ENCODE peak calls at places on chromosomes 4 and X, in six cellular contexts. C is CD4-positive, alpha-beta T cell; T is endodermal cell; L is fibroblast of the aortic adventitia; I is AG04450; P is left lung. N is an unnamed sample.

GRCh38 chrX:100622989-100623388 is 13.6 kb downstream of the TSPAN6 start:
- DNase-seq in C (no peak), I (no peak), L (no peak), P (no peak), T (no peak), N (no peak)

GRCh38 chr4:78938474-78938867 is 767 bp downstream of the PAQR3 start:
- DNase-seq in I (no peak), T (no peak), L (no peak), P (no peak), C (no peak), N (no peak)

GRCh38 chrX:42837092-42837726 is 59.2 kb upstream of the PPP1R2C start:
- DNase-seq in I (no peak), P (no peak), T (no peak), C (no peak), L (no peak), N (no peak)

GRCh38 chr4:1566838-1567518 is 117.1 kb downstream of the FAM53A start:
- DNase-seq in L (no peak), C (no peak), I (no peak), P (peak), T (peak), N (no peak)

GRCh38 chr4:88737304-88738015 is 39.8 kb upstream of the NAP1L5 start:
- DNase-seq in I (no peak), P (no peak), T (peak), L (peak), C (peak), N (no peak)

GRCh38 chrX:116490091-116490490 is 27.3 kb upstream of the CT83 start:
- DNase-seq in C (no peak), P (no peak), T (no peak), L (peak), I (no peak), N (no peak)

GRCh38 chr4:17814140-17814539 is 3.4 kb downstream of the NCAPG start:
- DNase-seq in I (no peak), P (no peak), T (no peak), C (no peak), L (peak), N (peak)

GRCh38 chr4:10094841-10095240 is 21.8 kb downstream of the WDR1 start:
- DNase-seq in I (no peak), P (peak), T (no peak), L (no peak), C (no peak), N (no peak)

GRCh38 chrX:65596270-65596669 is 61.7 kb upstream of the LAS1L start:
- DNase-seq in C (peak), P (no peak), T (no peak), I (no peak), L (peak), N (peak)

GRCh38 chrX:38260231-38260630 is 39.6 kb upstream of the SRPX start:
- DNase-seq in P (no peak), I (no peak), C (no peak), L (no peak), T (peak), N (no peak)

GRCh38 chr4:186570193-186570996 is 15.0 kb upstream of the MTNR1A start:
- DNase-seq in P (no peak), L (peak), C (no peak), T (no peak), I (peak), N (no peak)

GRCh38 chr4:10096201-10096975 is 20.2 kb downstream of the WDR1 start:
- DNase-seq in I (peak), T (no peak), L (peak), P (peak), C (peak), N (peak)

GRCh38 chr4:13298655-13299054 is 185.5 kb downstream of the RAB28 start:
- DNase-seq in T (no peak), P (no peak), I (peak), L (peak), C (no peak), N (no peak)

GRCh38 chrX:130738638-130739195 is 164.3 kb downstream of the ENOX2 start:
- DNase-seq in P (no peak), L (no peak), I (no peak), C (no peak), T (peak), N (no peak)

GRCh38 chrX:155577682-155578081 is 35.1 kb downstream of the TMLHE start:
- DNase-seq in T (peak), P (no peak), I (no peak), L (no peak), C (no peak), N (no peak)

GRCh38 chr4:108072300-108072699 is 82.6 kb downstream of the HADH start:
- DNase-seq in I (no peak), C (peak), L (no peak), P (no peak), T (no peak), N (no peak)

GRCh38 chr4:128737098-128737513 is 72.4 kb upstream of the JADE1 start:
- DNase-seq in C (no peak), P (no peak), I (no peak), T (peak), L (peak), N (no peak)

GRCh38 chr4:75004755-75005668 is 72.1 kb downstream of the PARM1 start:
- DNase-seq in L (no peak), C (no peak), I (no peak), T (no peak), P (peak), N (no peak)

GRCh38 chrX:133005038-133005437 is 46.6 kb upstream of the HS6ST2 start:
- DNase-seq in L (peak), T (peak), I (no peak), P (no peak), C (no peak), N (no peak)

DNA sequence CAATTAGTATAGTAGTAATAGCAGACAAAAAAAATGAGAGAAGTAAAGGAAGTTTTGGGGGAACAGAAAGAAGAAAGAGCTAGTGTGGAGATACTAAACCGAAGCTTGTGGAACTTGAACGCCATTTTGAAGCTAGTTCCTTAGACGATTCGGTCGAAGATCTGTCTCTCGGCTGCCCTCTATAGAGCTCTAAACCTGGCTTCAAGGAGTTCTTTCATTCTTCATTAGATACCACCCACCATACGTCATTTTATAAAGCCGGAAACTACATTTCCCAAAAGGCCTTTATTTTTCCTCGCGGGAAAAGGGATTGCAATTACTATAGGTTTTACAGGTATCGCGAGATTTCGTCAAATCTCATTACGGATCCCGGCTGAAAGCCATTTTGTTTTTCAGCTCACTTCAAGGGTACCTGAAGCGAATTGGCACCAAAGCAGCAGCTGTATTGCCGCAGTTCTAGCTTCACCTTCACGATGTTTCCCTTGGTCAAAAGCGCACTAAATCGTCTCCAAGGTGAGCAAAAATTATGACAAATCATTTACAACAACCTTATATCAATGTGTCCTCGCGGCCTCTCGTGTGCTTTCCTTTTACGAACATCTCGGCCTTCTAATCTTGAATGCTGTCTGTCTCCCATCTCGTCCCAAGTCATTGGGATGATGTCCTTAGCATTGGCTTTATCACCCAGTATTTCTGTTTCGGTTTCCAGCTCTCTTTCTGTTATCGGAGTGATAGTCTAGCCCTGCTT is at the start of gene COX7B:
- DNase-seq in T (peak), I (peak), L (peak), C (peak), P (no peak), N (peak)
- TF ChIP-seq CTCF in T (peak), I (peak), L (peak), C (peak), P (no peak), N (peak)

GRCh38 chr4:6574747-6575502 is at the start of gene MAN2B2:
- DNase-seq in C (peak), L (peak), T (peak), P (peak), I (peak), N (peak)
- TF ChIP-seq CTCF in C (no peak), L (no peak), T (peak), P (no peak), I (no peak), N (no peak)

GRCh38 chr4:166091914-166092510 is 219.0 kb downstream of the TLL1 start:
- DNase-seq in P (no peak), L (peak), T (no peak), C (no peak), I (no peak), N (no peak)
- TF ChIP-seq CTCF in P (peak), L (peak), T (peak), C (peak), I (peak), N (peak)

DNA sequence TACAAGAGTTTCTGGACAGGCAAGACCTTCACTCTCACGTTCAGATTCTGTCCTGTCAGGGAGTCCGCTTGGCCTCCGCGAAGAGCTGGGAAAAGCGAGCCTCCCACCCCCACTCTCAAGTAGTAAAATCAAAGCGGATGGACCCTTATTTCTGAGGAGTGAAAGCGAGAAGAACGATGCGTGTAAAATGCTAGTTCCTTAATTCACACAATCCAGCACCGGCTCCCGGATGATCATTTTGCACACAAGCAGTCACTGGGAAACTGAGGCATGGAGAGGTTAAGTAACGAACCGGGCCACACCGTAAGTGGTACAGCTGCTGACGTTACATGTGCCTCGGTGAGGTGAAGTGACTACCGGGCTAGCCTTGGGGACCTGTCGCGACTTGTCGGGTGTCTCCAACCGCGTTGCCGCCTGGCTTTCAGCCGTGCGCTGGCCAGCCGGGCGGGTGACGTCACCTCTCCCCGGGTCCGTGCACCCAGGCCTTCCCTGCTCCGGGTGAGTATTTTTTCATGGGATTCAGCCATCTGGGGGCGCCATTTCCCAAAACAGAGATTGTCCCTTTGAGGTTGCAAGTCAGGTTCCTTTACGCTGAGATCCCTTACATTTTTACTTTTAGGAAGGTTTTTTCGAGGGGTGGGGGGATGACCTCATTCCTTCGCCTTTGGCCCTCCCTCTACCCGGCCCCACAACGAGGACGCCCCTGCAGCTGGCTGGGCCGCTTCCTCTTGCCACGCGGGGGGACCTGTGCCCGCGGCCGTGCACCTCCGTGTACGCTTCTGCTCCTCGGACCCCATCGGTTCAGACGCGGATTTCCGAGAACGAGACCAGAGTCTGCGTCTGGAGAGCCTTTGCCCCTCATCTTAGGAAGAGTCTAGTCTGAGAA is 3.4 kb upstream of the SFRP2 start:
- DNase-seq in P (peak), I (no peak), L (peak), T (peak), C (no peak), N (no peak)
- TF ChIP-seq CTCF in P (no peak), I (no peak), L (no peak), T (peak), C (no peak), N (no peak)

N was measured in CD14-positive monocyte.